ENCODE peak calls at places on chromosomes 16 and 17, in seven cellular contexts. Q is frontal cortex; Y is NCI-H524; U is tibial nerve; L is WTC11; C is hypothalamus; I is central memory CD8-positive, alpha-beta T cell. T is an unnamed sample.

GRCh38 chr16:53872248-53873221 is 168.6 kb downstream of the FTO start:
- DNase-seq in Q (no peak), Y (no peak), U (no peak), L (no peak), C (no peak), I (no peak), T (no peak)

GRCh38 chr17:72913315-72913714 is 179.2 kb downstream of the SLC39A11 start:
- DNase-seq in Q (no peak), Y (no peak), U (no peak), L (no peak), C (no peak), I (no peak), T (no peak)

GRCh38 chr16:13866073-13866472 is 53.9 kb upstream of the ERCC4 start:
- DNase-seq in Q (no peak), Y (peak; percentile 83), U (peak; percentile 23), L (peak; percentile 85), C (no peak), I (no peak), T (no peak)

GRCh38 chr16:27322858-27323780 is 9.3 kb downstream of the IL4R start:
- DNase-seq in Q (no peak), Y (no peak), U (no peak), L (no peak), C (no peak), I (no peak), T (peak; percentile 92)

GRCh38 chr17:44967907-44968224 is 237 bp downstream of the C1QL1 start:
- DNase-seq in Q (no peak), Y (no peak), U (no peak), L (no peak), C (no peak), I (no peak), T (no peak)

GRCh38 chr17:6427284-6427781 is 7.6 kb downstream of the AIPL1 start:
- DNase-seq in Q (no peak), Y (no peak), U (no peak), L (no peak), C (no peak), I (no peak), T (no peak)

GRCh38 chr17:54172654-54173316 is 350.1 kb downstream of the KIF2B start:
- DNase-seq in Q (no peak), Y (peak; percentile 66), U (no peak), L (peak; percentile 28), C (no peak), I (no peak), T (no peak)

GRCh38 chr17:77400445-77400870 is 259.7 kb downstream of the SEC14L1 start:
- DNase-seq in Q (no peak), Y (peak; percentile 100), U (no peak), L (peak; percentile 67), C (no peak), I (peak; percentile 56), T (no peak)

GRCh38 chr16:80803341-80804060 is 897 bp downstream of the CDYL2 start:
- DNase-seq in Q (peak; percentile 60), Y (peak; percentile 25), U (no peak), L (peak; percentile 61), C (no peak), I (peak; percentile 20), T (no peak)

GRCh38 chr17:57823469-57824401 is 26.1 kb downstream of the MRPS23 start:
- DNase-seq in Q (no peak), Y (no peak), U (no peak), L (no peak), C (no peak), I (no peak), T (no peak)